ENCODE peak calls at places on chromosomes 4 and X, in six cellular contexts. One of them, this sample, is unnamed.

GRCh38 chr4:186169942-186170802 is 21.2 kb upstream of the CYP4V2 start:
- DNase-seq in GM12864: no peak
- DNase-seq in foreskin keratinocyte: no peak
- DNase-seq in tibial artery: no peak
- DNase-seq in PC-9: no peak
- DNase-seq in nephron progenitor cell: no peak
- DNase-seq in this sample: no peak

GRCh38 chrX:39396358-39396995 is 595.2 kb downstream of the MID1IP1 start:
- DNase-seq in nephron progenitor cell: no peak
- DNase-seq in tibial artery: no peak
- DNase-seq in PC-9: no peak
- DNase-seq in GM12864: no peak
- DNase-seq in foreskin keratinocyte: no peak
- DNase-seq in this sample: no peak

GRCh38 chr4:185108669-185109068 is 34.4 kb upstream of the SLC25A4 start:
- DNase-seq in GM12864: no peak
- DNase-seq in nephron progenitor cell: no peak
- DNase-seq in PC-9: no peak
- DNase-seq in foreskin keratinocyte: no peak
- DNase-seq in tibial artery: no peak
- DNase-seq in this sample: no peak

GRCh38 chr4:56828784-56829535 is 7.5 kb upstream of the SPINK2 start:
- DNase-seq in PC-9: no peak
- DNase-seq in tibial artery: no peak
- DNase-seq in foreskin keratinocyte: peak; percentile 60
- DNase-seq in nephron progenitor cell: no peak
- DNase-seq in GM12864: no peak
- DNase-seq in this sample: no peak

GRCh38 chrX:54248309-54248708 is 65.3 kb upstream of the FAM120C start:
- DNase-seq in foreskin keratinocyte: peak; percentile 41
- DNase-seq in GM12864: no peak
- DNase-seq in tibial artery: no peak
- DNase-seq in nephron progenitor cell: no peak
- DNase-seq in PC-9: no peak
- DNase-seq in this sample: peak; percentile 8

GRCh38 chr4:69878250-69878649 is 18.3 kb upstream of the SULT1E1 start:
- DNase-seq in PC-9: no peak
- DNase-seq in foreskin keratinocyte: no peak
- DNase-seq in tibial artery: no peak
- DNase-seq in nephron progenitor cell: no peak
- DNase-seq in GM12864: no peak
- DNase-seq in this sample: no peak

GRCh38 chrX:27765718-27766117 is 42.1 kb upstream of the MAGEB10 start:
- DNase-seq in PC-9: no peak
- DNase-seq in foreskin keratinocyte: no peak
- DNase-seq in nephron progenitor cell: no peak
- DNase-seq in tibial artery: no peak
- DNase-seq in GM12864: no peak
- DNase-seq in this sample: no peak

GRCh38 chr4:107037188-107037587 is 1.1 kb upstream of the DKK2 start:
- DNase-seq in tibial artery: peak; percentile 33
- DNase-seq in PC-9: no peak
- DNase-seq in foreskin keratinocyte: peak; percentile 25
- DNase-seq in GM12864: no peak
- DNase-seq in nephron progenitor cell: peak; percentile 68
- DNase-seq in this sample: no peak

GRCh38 chrX:123731258-123731986 is 1.4 kb downstream of the THOC2 start:
- DNase-seq in GM12864: no peak
- DNase-seq in tibial artery: no peak
- DNase-seq in foreskin keratinocyte: no peak
- DNase-seq in nephron progenitor cell: peak; percentile 25
- DNase-seq in PC-9: no peak
- DNase-seq in this sample: no peak

GRCh38 chr4:138910914-138911336 is 104.7 kb upstream of the NOCT start:
- DNase-seq in foreskin keratinocyte: peak; percentile 87
- DNase-seq in PC-9: peak; percentile 79
- DNase-seq in tibial artery: peak; percentile 76
- DNase-seq in GM12864: no peak
- DNase-seq in nephron progenitor cell: peak; percentile 10
- DNase-seq in this sample: peak; percentile 25

GRCh38 chr4:121734576-121734975 is 30.4 kb downstream of the SMIM43 start:
- DNase-seq in nephron progenitor cell: no peak
- DNase-seq in foreskin keratinocyte: no peak
- DNase-seq in GM12864: no peak
- DNase-seq in PC-9: no peak
- DNase-seq in tibial artery: no peak
- DNase-seq in this sample: no peak

GRCh38 chrX:139739138-139739537 is 31.2 kb upstream of the MCF2 start:
- DNase-seq in tibial artery: no peak
- DNase-seq in foreskin keratinocyte: peak; percentile 50
- DNase-seq in GM12864: no peak
- DNase-seq in nephron progenitor cell: no peak
- DNase-seq in PC-9: peak; percentile 11
- DNase-seq in this sample: no peak

GRCh38 chrX:22526339-22526738 is 253.6 kb downstream of the CBLL2 start:
- DNase-seq in GM12864: peak; percentile 59
- DNase-seq in PC-9: no peak
- DNase-seq in tibial artery: no peak
- DNase-seq in foreskin keratinocyte: peak; percentile 93
- DNase-seq in nephron progenitor cell: no peak
- DNase-seq in this sample: peak; percentile 8

GRCh38 chrX:135421932-135422809 is at the start of gene SMIM10L2A:
- DNase-seq in foreskin keratinocyte: no peak
- DNase-seq in GM12864: no peak
- DNase-seq in PC-9: no peak
- DNase-seq in nephron progenitor cell: peak; percentile 26
- DNase-seq in tibial artery: no peak
- DNase-seq in this sample: no peak

GRCh38 chr4:176889776-176890175 is 97.1 kb upstream of the VEGFC start:
- DNase-seq in GM12864: no peak
- DNase-seq in PC-9: no peak
- DNase-seq in tibial artery: no peak
- DNase-seq in nephron progenitor cell: no peak
- DNase-seq in foreskin keratinocyte: no peak
- DNase-seq in this sample: no peak

GRCh38 chrX:46327229-46328081 is 217.8 kb downstream of the ZNF674 start:
- DNase-seq in GM12864: no peak
- DNase-seq in tibial artery: no peak
- DNase-seq in PC-9: peak; percentile 68
- DNase-seq in foreskin keratinocyte: peak; percentile 88
- DNase-seq in nephron progenitor cell: peak; percentile 53
- DNase-seq in this sample: no peak

GRCh38 chr4:25970241-25970675 is 56.2 kb downstream of the SMIM20 start:
- DNase-seq in foreskin keratinocyte: no peak
- DNase-seq in GM12864: no peak
- DNase-seq in PC-9: peak; percentile 19
- DNase-seq in tibial artery: no peak
- DNase-seq in nephron progenitor cell: peak; percentile 23
- DNase-seq in this sample: no peak

GRCh38 chrX:42247241-42247640 is 323.9 kb upstream of the CASK start:
- DNase-seq in foreskin keratinocyte: no peak
- DNase-seq in nephron progenitor cell: no peak
- DNase-seq in tibial artery: no peak
- DNase-seq in GM12864: no peak
- DNase-seq in PC-9: no peak
- DNase-seq in this sample: no peak

GRCh38 chr4:6038711-6039110 is 20.5 kb upstream of the C4orf50 start:
- DNase-seq in tibial artery: no peak
- DNase-seq in foreskin keratinocyte: no peak
- DNase-seq in GM12864: no peak
- DNase-seq in nephron progenitor cell: no peak
- DNase-seq in PC-9: no peak
- DNase-seq in this sample: no peak

GRCh38 chrX:37679888-37680287 is 5.7 kb upstream of the XK start:
- DNase-seq in tibial artery: no peak
- DNase-seq in nephron progenitor cell: no peak
- DNase-seq in PC-9: no peak
- DNase-seq in GM12864: no peak
- DNase-seq in foreskin keratinocyte: no peak
- DNase-seq in this sample: no peak

GRCh38 chr4:101621120-101621519 is 169.4 kb upstream of the BANK1 start:
- DNase-seq in tibial artery: no peak
- DNase-seq in GM12864: no peak
- DNase-seq in nephron progenitor cell: no peak
- DNase-seq in foreskin keratinocyte: peak; percentile 6
- DNase-seq in PC-9: no peak
- DNase-seq in this sample: no peak

GRCh38 chrX:119622356-119623232 is 16.4 kb upstream of the NKRF start:
- DNase-seq in foreskin keratinocyte: no peak
- DNase-seq in PC-9: no peak
- DNase-seq in tibial artery: peak; percentile 21
- DNase-seq in GM12864: no peak
- DNase-seq in nephron progenitor cell: no peak
- DNase-seq in this sample: no peak

GRCh38 chrX:13077168-13077567 is 32.7 kb upstream of the FAM9C start:
- DNase-seq in PC-9: no peak
- DNase-seq in foreskin keratinocyte: no peak
- DNase-seq in tibial artery: peak; percentile 30
- DNase-seq in GM12864: no peak
- DNase-seq in nephron progenitor cell: no peak
- DNase-seq in this sample: no peak

GRCh38 chr4:181991374-181991773 is 251.8 kb upstream of the TENM3 start:
- DNase-seq in GM12864: no peak
- DNase-seq in PC-9: no peak
- DNase-seq in foreskin keratinocyte: no peak
- DNase-seq in tibial artery: no peak
- DNase-seq in nephron progenitor cell: peak; percentile 11
- DNase-seq in this sample: no peak

GRCh38 chrX:17559728-17560379 is 177.4 kb upstream of the SCML1 start:
- DNase-seq in PC-9: peak; percentile 63
- DNase-seq in tibial artery: peak; percentile 39
- DNase-seq in foreskin keratinocyte: peak; percentile 74
- DNase-seq in nephron progenitor cell: no peak
- DNase-seq in GM12864: no peak
- DNase-seq in this sample: no peak

GRCh38 chr4:83644677-83645639 is 109.0 kb downstream of the GPAT3 start:
- DNase-seq in tibial artery: no peak
- DNase-seq in foreskin keratinocyte: peak; percentile 40
- DNase-seq in PC-9: peak; percentile 19
- DNase-seq in nephron progenitor cell: peak; percentile 33
- DNase-seq in GM12864: peak; percentile 35
- DNase-seq in this sample: peak; percentile 57

GRCh38 chr4:7023901-7024300 is 19.3 kb upstream of the TADA2B start:
- DNase-seq in nephron progenitor cell: no peak
- DNase-seq in tibial artery: no peak
- DNase-seq in GM12864: no peak
- DNase-seq in PC-9: no peak
- DNase-seq in foreskin keratinocyte: no peak
- DNase-seq in this sample: no peak

DNA sequence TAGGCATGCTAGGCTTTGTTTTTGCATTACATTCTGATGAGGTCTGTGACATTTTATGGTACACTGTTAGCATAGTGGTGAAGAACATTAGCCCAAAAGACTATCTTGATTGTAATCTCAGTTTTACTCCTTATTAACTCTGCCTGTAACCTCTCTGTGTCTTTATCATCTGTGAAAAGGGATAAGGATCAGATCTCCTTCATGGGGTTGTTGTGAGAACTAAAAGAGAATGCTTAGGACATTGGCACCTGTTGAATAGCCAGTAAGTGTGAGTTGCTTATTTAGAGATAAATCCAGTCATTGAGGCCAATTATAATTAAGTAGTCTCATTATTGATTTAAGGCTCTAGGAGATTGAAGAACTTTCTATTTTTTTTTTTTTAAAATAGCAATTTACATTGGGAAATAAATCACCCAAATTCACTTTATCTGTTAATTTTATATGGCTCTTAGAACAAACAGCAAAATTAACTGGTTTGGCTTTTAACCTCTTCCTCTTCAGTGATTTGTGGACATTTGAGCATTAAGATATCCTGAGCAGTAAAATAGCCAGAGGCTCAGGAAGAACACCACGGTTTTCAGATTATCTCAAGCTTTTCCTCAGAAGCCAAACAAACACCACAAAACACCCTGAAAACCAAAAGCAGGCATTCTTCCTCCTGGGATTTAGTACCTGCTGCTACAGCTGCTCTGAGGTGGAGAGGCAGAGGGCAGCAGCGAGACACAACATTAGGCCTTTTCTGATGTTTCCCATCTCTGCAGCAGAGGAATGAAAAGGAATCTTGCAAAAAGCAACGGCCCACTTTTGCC is 192.9 kb downstream of the ARHGAP10 start:
- DNase-seq in nephron progenitor cell: peak; percentile 33
- DNase-seq in foreskin keratinocyte: peak; percentile 8
- DNase-seq in PC-9: no peak
- DNase-seq in tibial artery: no peak
- DNase-seq in GM12864: no peak
- DNase-seq in this sample: no peak
- TF ChIP-seq CTCF in nephron progenitor cell: peak; percentile 42
- TF ChIP-seq CTCF in foreskin keratinocyte: peak; percentile 59
- TF ChIP-seq CTCF in PC-9: peak; percentile 39
- TF ChIP-seq CTCF in tibial artery: no peak
- TF ChIP-seq CTCF in GM12864: peak; percentile 46
- TF ChIP-seq CTCF in this sample: peak; percentile 58

DNA sequence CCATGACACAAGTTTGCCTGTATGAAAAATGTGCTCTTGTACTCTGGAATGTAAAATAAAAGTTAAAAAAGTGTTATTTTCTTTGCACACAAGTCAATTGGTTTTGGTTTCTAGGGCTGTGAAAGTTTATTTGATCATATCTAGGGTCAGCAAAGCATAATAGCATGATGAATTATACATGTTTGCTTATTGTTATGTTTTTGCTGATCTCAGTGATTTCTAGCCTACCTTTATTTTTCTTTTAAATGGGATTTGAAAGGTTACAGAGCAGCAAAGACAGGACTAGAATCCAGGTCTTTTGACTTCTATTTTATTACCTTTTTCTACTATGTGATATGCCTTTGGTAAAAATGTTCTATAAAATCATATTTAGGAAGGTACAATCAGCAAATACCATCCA is 481.0 kb downstream of the PRR32 start:
- DNase-seq in PC-9: no peak
- DNase-seq in foreskin keratinocyte: no peak
- DNase-seq in GM12864: no peak
- DNase-seq in tibial artery: no peak
- DNase-seq in nephron progenitor cell: no peak
- DNase-seq in this sample: no peak
- TF ChIP-seq CTCF in PC-9: no peak
- TF ChIP-seq CTCF in foreskin keratinocyte: no peak
- TF ChIP-seq CTCF in GM12864: no peak
- TF ChIP-seq CTCF in tibial artery: no peak
- TF ChIP-seq CTCF in nephron progenitor cell: no peak
- TF ChIP-seq CTCF in this sample: no peak

GRCh38 chr4:133151681-133152329 is 2.7 kb downstream of the PCDH10 start:
- DNase-seq in tibial artery: no peak
- DNase-seq in foreskin keratinocyte: no peak
- DNase-seq in PC-9: no peak
- DNase-seq in nephron progenitor cell: peak; percentile 70
- DNase-seq in GM12864: no peak
- DNase-seq in this sample: no peak
- TF ChIP-seq CTCF in tibial artery: peak; percentile 7
- TF ChIP-seq CTCF in foreskin keratinocyte: no peak
- TF ChIP-seq CTCF in PC-9: no peak
- TF ChIP-seq CTCF in nephron progenitor cell: peak; percentile 41
- TF ChIP-seq CTCF in GM12864: no peak
- TF ChIP-seq CTCF in this sample: no peak

GRCh38 chrX:137930562-137930961 is 364.6 kb downstream of the ZIC3 start:
- DNase-seq in tibial artery: no peak
- DNase-seq in GM12864: no peak
- DNase-seq in foreskin keratinocyte: no peak
- DNase-seq in PC-9: no peak
- DNase-seq in nephron progenitor cell: no peak
- DNase-seq in this sample: no peak

GRCh38 chrX:137929951-137930350 is 364.0 kb downstream of the ZIC3 start:
- DNase-seq in GM12864: no peak
- DNase-seq in tibial artery: no peak
- DNase-seq in PC-9: no peak
- DNase-seq in nephron progenitor cell: no peak
- DNase-seq in foreskin keratinocyte: no peak
- DNase-seq in this sample: no peak

GRCh38 chrX:137926090-137926489 is 360.2 kb downstream of the ZIC3 start:
- DNase-seq in PC-9: no peak
- DNase-seq in GM12864: no peak
- DNase-seq in nephron progenitor cell: peak; percentile 15
- DNase-seq in foreskin keratinocyte: no peak
- DNase-seq in tibial artery: no peak
- DNase-seq in this sample: peak; percentile 2
- TF ChIP-seq CTCF in PC-9: peak; percentile 47
- TF ChIP-seq CTCF in GM12864: no peak
- TF ChIP-seq CTCF in nephron progenitor cell: peak; percentile 61
- TF ChIP-seq CTCF in foreskin keratinocyte: no peak
- TF ChIP-seq CTCF in tibial artery: no peak
- TF ChIP-seq CTCF in this sample: peak; percentile 51

This sample was measured in Panc1.